ENCODE peak calls at places on chromosomes 12 and 14, in four cellular contexts. O, J, E and R are unnamed samples.
A peak's percentile ranks its signal among the peaks of the same experiment; 100 is the strongest.

GRCh38 chr12:57864382-57864781 is 17.9 kb upstream of the CTDSP2 start:
- DNase-seq in O (no peak), J (peak; percentile 45), E (no peak), R (peak; percentile 29)

GRCh38 chr12:48003226-48004038 is 844 bp downstream of the COL2A1 start:
- DNase-seq in O (no peak), J (no peak), E (no peak), R (peak; percentile 29)

GRCh38 chr12:68977909-68978610 is 45.1 kb upstream of the CPM start:
- DNase-seq in O (no peak), J (no peak), E (no peak), R (no peak)

GRCh38 chr12:119008691-119009221 is 27.4 kb downstream of the SRRM4 start:
- DNase-seq in O (no peak), J (no peak), E (no peak), R (no peak)

GRCh38 chr12:27623645-27624044 is 72.6 kb upstream of the REP15 start:
- DNase-seq in O (no peak), J (no peak), E (no peak), R (no peak)

GRCh38 chr14:81435578-81436295 is 35.6 kb upstream of the STON2 start:
- DNase-seq in O (peak; percentile 63), J (peak; percentile 20), E (peak; percentile 66), R (peak; percentile 57)

GRCh38 chr12:107778383-107779015 is 4.0 kb downstream of the ASCL4 start:
- DNase-seq in O (no peak), J (no peak), E (no peak), R (no peak)

GRCh38 chr14:104598461-104599273 is 5.9 kb downstream of the TMEM179 start:
- DNase-seq in O (no peak), J (no peak), E (no peak), R (no peak)

GRCh38 chr14:90788031-90788430 is 28.2 kb downstream of the TTC7B start:
- DNase-seq in O (peak; percentile 35), J (peak; percentile 33), E (no peak), R (no peak)

GRCh38 chr12:132219323-132219722 is 75.1 kb downstream of the NOC4L start:
- DNase-seq in O (no peak), J (no peak), E (no peak), R (no peak)

GRCh38 chr12:48794870-48795269 is 6.0 kb upstream of the ADCY6 start:
- DNase-seq in O (no peak), J (no peak), E (no peak), R (no peak)

GRCh38 chr12:63164911-63165310 is 13.9 kb upstream of the AVPR1A start:
- DNase-seq in O (no peak), J (no peak), E (no peak), R (no peak)

GRCh38 chr12:82593901-82594396 is 92.8 kb upstream of the TMTC2 start:
- DNase-seq in O (no peak), J (no peak), E (no peak), R (no peak)

GRCh38 chr14:59240356-59240755 is 51.9 kb downstream of the DAAM1 start:
- DNase-seq in O (no peak), J (no peak), E (no peak), R (no peak)

GRCh38 chr12:122035292-122035691 is 13.6 kb downstream of the BCL7A start:
- DNase-seq in O (no peak), J (no peak), E (no peak), R (no peak)

GRCh38 chr14:54487771-54488170 is 1.0 kb downstream of the GMFB start:
- DNase-seq in O (no peak), J (no peak), E (no peak), R (no peak)

GRCh38 chr12:12616512-12617275 is 5.0 kb downstream of the CREBL2 start:
- DNase-seq in O (no peak), J (no peak), E (no peak), R (no peak)

GRCh38 chr14:29521526-29522137 is 406.0 kb downstream of the PRKD1 start:
- DNase-seq in O (no peak), J (no peak), E (no peak), R (peak; percentile 54)

GRCh38 chr12:59283012-59283411 is 312.8 kb upstream of the SLC16A7 start:
- DNase-seq in O (no peak), J (no peak), E (no peak), R (no peak)

GRCh38 chr14:64870160-64870559 is 9.5 kb downstream of the SPTB start:
- DNase-seq in O (no peak), J (no peak), E (no peak), R (no peak)

GRCh38 chr14:58969951-58970751 is 218.3 kb upstream of the DAAM1 start:
- DNase-seq in O (no peak), J (no peak), E (no peak), R (no peak)

GRCh38 chr14:83847102-83847501 is 1682.8 kb upstream of the FLRT2 start:
- DNase-seq in O (no peak), J (no peak), E (no peak), R (no peak)

GRCh38 chr12:117577122-117577657 is 215.8 kb upstream of the NOS1 start:
- DNase-seq in O (no peak), J (no peak), E (no peak), R (no peak)

GRCh38 chr14:81797246-81797645 is 263.6 kb upstream of the SEL1L start:
- DNase-seq in O (no peak), J (no peak), E (no peak), R (no peak)

GRCh38 chr14:99035712-99036593 is 236.0 kb downstream of the BCL11B start:
- DNase-seq in O (peak; percentile 53), J (peak; percentile 78), E (peak; percentile 92), R (no peak)

GRCh38 chr12:115914122-115914521 is 363.4 kb downstream of the MED13L start:
- DNase-seq in O (no peak), J (no peak), E (no peak), R (no peak)

GRCh38 chr12:19298837-19299605 is 140.3 kb upstream of the AEBP2 start:
- DNase-seq in O (no peak), J (no peak), E (no peak), R (no peak)

DNA sequence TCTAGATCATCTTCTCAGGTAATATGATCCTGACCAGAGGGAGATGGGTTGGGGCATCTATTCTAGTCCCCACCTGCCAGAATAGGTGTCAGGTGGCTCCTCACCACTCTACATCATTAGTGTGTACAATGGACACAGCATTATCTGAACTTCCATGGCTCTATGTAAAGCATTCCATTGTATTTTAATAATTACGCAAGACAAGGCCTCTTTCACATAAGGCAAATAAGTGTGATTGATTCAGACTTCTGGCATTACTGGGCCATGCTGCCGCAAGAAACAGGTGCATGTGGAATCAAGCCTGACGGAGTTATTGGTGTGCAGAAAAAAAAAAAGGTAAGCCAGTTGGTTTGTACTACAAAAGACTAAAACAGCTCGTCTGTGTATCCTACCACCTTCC is 3.1 kb upstream of the DDHD1 start:
- DNase-seq in O (no peak), J (no peak), E (no peak), R (no peak)
- TF ChIP-seq CTCF in O (no peak), J (no peak), E (no peak), R (no peak)

GRCh38 chr14:27243360-27243759 is 645.5 kb upstream of the NOVA1 start:
- DNase-seq in O (no peak), J (no peak), E (no peak), R (no peak)
- H3K9me3 ChIP-seq in O (no peaks in the 10 kb centered on the region), J (no peaks in the 10 kb centered on the region), E (no peaks in the 10 kb centered on the region), R (no peaks in the 10 kb centered on the region)

GRCh38 chr12:32134144-32134888 is 27.7 kb downstream of the BICD1 start:
- DNase-seq in O (no peak), J (no peak), E (no peak), R (no peak)
- TF ChIP-seq CTCF in O (no peak), J (no peak), E (no peak), R (no peak)

DNA sequence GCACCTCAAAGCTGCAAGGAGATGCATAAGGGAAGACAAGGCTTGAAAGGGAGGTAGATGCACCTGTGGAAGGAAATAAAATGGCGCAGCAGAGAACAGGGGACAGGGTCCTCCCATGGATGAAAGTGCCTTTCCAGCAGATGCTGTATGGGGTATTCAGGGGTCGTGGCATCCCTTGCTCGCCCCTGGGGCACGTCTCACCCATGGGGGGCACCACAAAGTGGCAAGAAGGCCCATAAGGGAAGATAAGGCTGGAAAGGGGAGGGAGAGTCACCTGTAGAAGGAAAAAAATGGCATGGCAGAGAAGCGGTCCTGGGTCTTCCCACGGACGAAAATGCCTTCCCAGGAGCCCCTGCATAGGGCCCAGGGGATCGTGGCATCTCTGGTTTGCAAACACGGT is 265.1 kb downstream of the ALG10 start:
- DNase-seq in O (peak; percentile 26), J (no peak), E (no peak), R (no peak)
- H3K9me3 ChIP-seq in O (no peaks in the 10 kb centered on the region), J (peaks cover 7% of the 10 kb centered on the region), E (peaks cover 41% of the 10 kb centered on the region), R (peaks cover 52% of the 10 kb centered on the region)

GRCh38 chr14:93956082-93956481 is 20.3 kb downstream of the ASB2 start:
- DNase-seq in O (no peak), J (no peak), E (no peak), R (no peak)
- TF ChIP-seq CTCF in O (no peak), J (no peak), E (no peak), R (no peak)

DNA sequence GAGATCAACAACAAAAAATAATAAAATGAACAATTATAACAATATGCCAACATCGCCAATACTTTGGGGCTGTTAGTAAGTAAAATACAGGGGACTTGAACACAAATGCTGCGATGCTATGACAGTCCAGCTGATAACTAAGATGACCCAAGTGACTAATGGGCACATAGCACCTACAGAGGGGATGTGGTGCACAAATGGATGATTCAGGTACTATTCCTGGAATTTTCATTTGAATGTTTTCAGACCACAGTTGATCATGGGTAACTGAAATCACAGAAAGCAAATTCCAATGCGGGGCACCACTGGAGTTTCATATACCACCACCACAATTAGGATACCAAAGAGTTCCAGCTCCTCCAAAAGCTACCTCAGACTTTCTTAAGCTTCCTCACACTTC is 82.9 kb downstream of the RCOR1 start:
- DNase-seq in O (no peak), J (no peak), E (no peak), R (no peak)
- H3K9me3 ChIP-seq in O (no peaks in the 10 kb centered on the region), J (no peaks in the 10 kb centered on the region), E (no peaks in the 10 kb centered on the region), R (no peaks in the 10 kb centered on the region)

GRCh38 chr12:78441737-78442453 is 422.7 kb upstream of the SYT1 start:
- DNase-seq in O (no peak), J (no peak), E (no peak), R (no peak)

GRCh38 chr12:78442454-78442801 is 422.1 kb upstream of the SYT1 start:
- DNase-seq in O (no peak), J (no peak), E (no peak), R (no peak)

GRCh38 chr12:78448692-78449091 is 415.9 kb upstream of the SYT1 start:
- DNase-seq in O (no peak), J (no peak), E (no peak), R (no peak)

GRCh38 chr12:78446555-78446954 is 418.0 kb upstream of the SYT1 start:
- DNase-seq in O (no peak), J (no peak), E (no peak), R (no peak)

GRCh38 chr12:78447373-78447772 is 417.2 kb upstream of the SYT1 start:
- DNase-seq in O (no peak), J (no peak), E (no peak), R (no peak)
- TF ChIP-seq CTCF in O (no peak), J (no peak), E (no peak), R (no peak)

GRCh38 chr12:34336619-34337465 is 314.5 kb downstream of the ALG10 start:
- DNase-seq in O (no peak), J (no peak), E (no peak), R (no peak)
- H3K9me3 ChIP-seq in O (no peaks in the 10 kb centered on the region), J (no peaks in the 10 kb centered on the region), E (no peaks in the 10 kb centered on the region), R (peaks cover 38% of the 10 kb centered on the region)